ENCODE peak calls at places on chromosomes 13 and 19, in six cellular contexts. One of them, this sample, is unnamed.

GRCh38 chr19:11164879-11165406 is 9.4 kb upstream of the SPC24 start:
- DNase-seq in thyroid gland: peak; percentile 30
- DNase-seq in Calu3: no peak
- DNase-seq in T-helper 9 cell: no peak
- DNase-seq in T-helper 2 cell: no peak
- DNase-seq in omental fat pad: no peak
- DNase-seq in this sample: no peak

GRCh38 chr19:58551577-58552471 is 3.1 kb downstream of the CHMP2A start:
- DNase-seq in thyroid gland: no peak
- DNase-seq in Calu3: no peak
- DNase-seq in T-helper 9 cell: no peak
- DNase-seq in T-helper 2 cell: no peak
- DNase-seq in omental fat pad: no peak
- DNase-seq in this sample: no peak

GRCh38 chr13:22648325-22648758 is 532.4 kb upstream of the SGCG start:
- DNase-seq in thyroid gland: no peak
- DNase-seq in Calu3: no peak
- DNase-seq in T-helper 9 cell: no peak
- DNase-seq in T-helper 2 cell: no peak
- DNase-seq in omental fat pad: no peak
- DNase-seq in this sample: no peak

GRCh38 chr13:36131931-36132297 is 732 bp upstream of the DCLK1 start:
- DNase-seq in thyroid gland: peak; percentile 70
- DNase-seq in Calu3: no peak
- DNase-seq in T-helper 9 cell: no peak
- DNase-seq in T-helper 2 cell: no peak
- DNase-seq in omental fat pad: no peak
- DNase-seq in this sample: no peak

GRCh38 chr13:65339236-65339635 is 1890.9 kb downstream of the PCDH9 start:
- DNase-seq in thyroid gland: no peak
- DNase-seq in Calu3: no peak
- DNase-seq in T-helper 9 cell: no peak
- DNase-seq in T-helper 2 cell: no peak
- DNase-seq in omental fat pad: no peak
- DNase-seq in this sample: no peak

GRCh38 chr13:76942363-76942762 is 5.9 kb upstream of the ACOD1 start:
- DNase-seq in thyroid gland: no peak
- DNase-seq in Calu3: no peak
- DNase-seq in T-helper 9 cell: no peak
- DNase-seq in T-helper 2 cell: no peak
- DNase-seq in omental fat pad: no peak
- DNase-seq in this sample: no peak

GRCh38 chr13:75963318-75963717 is 327.2 kb downstream of the LMO7 start:
- DNase-seq in thyroid gland: no peak
- DNase-seq in Calu3: no peak
- DNase-seq in T-helper 9 cell: no peak
- DNase-seq in T-helper 2 cell: no peak
- DNase-seq in omental fat pad: no peak
- DNase-seq in this sample: no peak

GRCh38 chr13:26017196-26017921 is 34.5 kb downstream of the SHISA2 start:
- DNase-seq in thyroid gland: peak; percentile 63
- DNase-seq in Calu3: no peak
- DNase-seq in T-helper 9 cell: no peak
- DNase-seq in T-helper 2 cell: no peak
- DNase-seq in omental fat pad: no peak
- DNase-seq in this sample: no peak

GRCh38 chr19:6219592-6220290 is 60.0 kb downstream of the MLLT1 start:
- DNase-seq in thyroid gland: no peak
- DNase-seq in Calu3: no peak
- DNase-seq in T-helper 9 cell: no peak
- DNase-seq in T-helper 2 cell: no peak
- DNase-seq in omental fat pad: no peak
- DNase-seq in this sample: no peak

GRCh38 chr19:7623725-7624603 is 5.4 kb downstream of the XAB2 start:
- DNase-seq in thyroid gland: no peak
- DNase-seq in Calu3: no peak
- DNase-seq in T-helper 9 cell: no peak
- DNase-seq in T-helper 2 cell: no peak
- DNase-seq in omental fat pad: no peak
- DNase-seq in this sample: no peak

GRCh38 chr13:97583884-97584497 is 150.0 kb downstream of the RAP2A start:
- DNase-seq in thyroid gland: no peak
- DNase-seq in Calu3: no peak
- DNase-seq in T-helper 9 cell: no peak
- DNase-seq in T-helper 2 cell: no peak
- DNase-seq in omental fat pad: no peak
- DNase-seq in this sample: no peak

This sample was measured in effector CD8-positive, alpha-beta T cell.